ENCODE peak calls at places on chromosome 11, in ten cellular contexts. A, V, I, K, Y, M, C, T, O and D are unnamed samples. For H3K36me3 and H3K9me3, the result is how much of the 10 kb centered on the place peaks cover.

GRCh38 chr11:130216591-130217132 is 57.1 kb downstream of the ST14 start:
- DNase-seq in A (peak), V (no peak), I (peak), K (no peak), Y (peak), M (no peak), C (no peak), T (no peak), O (no peak), D (no peak)

GRCh38 chr11:115083129-115083823 is 404.9 kb downstream of the NXPE2 start:
- DNase-seq in A (no peak), V (no peak), I (no peak), K (no peak), Y (no peak), M (no peak), C (no peak), T (no peak), O (no peak), D (no peak)

GRCh38 chr11:92765965-92766371 is 203.5 kb upstream of the MTNR1B start:
- DNase-seq in A (no peak), V (no peak), I (no peak), K (no peak), Y (no peak), M (no peak), C (peak), T (peak), O (peak), D (no peak)

GRCh38 chr11:40281055-40281580 is 1178.3 kb downstream of the LRRC4C start:
- DNase-seq in A (no peak), V (no peak), I (no peak), K (no peak), Y (no peak), M (no peak), C (no peak), T (no peak), O (no peak), D (no peak)

GRCh38 chr11:13440100-13440855 is 22.7 kb downstream of the BTBD10 start:
- DNase-seq in A (peak), V (no peak), I (no peak), K (peak), Y (no peak), M (peak), C (peak), T (no peak), O (peak), D (peak)

GRCh38 chr11:61154528-61154927 is 6.7 kb downstream of the VPS37C start:
- DNase-seq in A (no peak), V (no peak), I (no peak), K (no peak), Y (no peak), M (no peak), C (no peak), T (no peak), O (no peak), D (no peak)

GRCh38 chr11:64058494-64058893 is 22.8 kb downstream of the FLRT1 start:
- DNase-seq in A (no peak), V (no peak), I (no peak), K (no peak), Y (no peak), M (no peak), C (no peak), T (peak), O (no peak), D (peak)

GRCh38 chr11:23730307-23730998 is 766.4 kb upstream of the LUZP2 start:
- DNase-seq in A (no peak), V (no peak), I (no peak), K (no peak), Y (no peak), M (no peak), C (no peak), T (no peak), O (no peak), D (no peak)

GRCh38 chr11:5992604-5993251 is 5.9 kb upstream of the OR52L1 start:
- DNase-seq in A (no peak), V (no peak), I (no peak), K (peak), Y (no peak), M (peak), C (no peak), T (no peak), O (peak), D (no peak)

GRCh38 chr11:93648168-93648567 is 13.3 kb upstream of the CEP295 start:
- DNase-seq in A (no peak), V (no peak), I (no peak), K (peak), Y (no peak), M (peak), C (no peak), T (no peak), O (peak), D (no peak)

GRCh38 chr11:10375280-10376048 is 70.6 kb downstream of the ADM start:
- DNase-seq in A (no peak), V (no peak), I (no peak), K (no peak), Y (no peak), M (peak), C (no peak), T (no peak), O (peak), D (peak)

GRCh38 chr11:103594283-103594682 is 442.2 kb upstream of the DDI1 start:
- DNase-seq in A (no peak), V (no peak), I (peak), K (no peak), Y (no peak), M (peak), C (no peak), T (no peak), O (no peak), D (no peak)

GRCh38 chr11:65817815-65818680 is 15.7 kb upstream of the SNX32 start:
- DNase-seq in A (peak), V (peak), I (peak), K (peak), Y (peak), M (peak), C (peak), T (peak), O (peak), D (peak)

GRCh38 chr11:1953489-1954284 is 6.6 kb downstream of the MRPL23 start:
- DNase-seq in A (peak), V (no peak), I (no peak), K (no peak), Y (no peak), M (no peak), C (no peak), T (peak), O (no peak), D (no peak)

GRCh38 chr11:102596578-102596977 is 28.6 kb downstream of the MMP20 start:
- DNase-seq in A (no peak), V (no peak), I (peak), K (no peak), Y (no peak), M (no peak), C (no peak), T (no peak), O (no peak), D (no peak)

GRCh38 chr11:116927163-116927772 is 89.8 kb upstream of the APOA1 start:
- DNase-seq in A (no peak), V (no peak), I (no peak), K (peak), Y (no peak), M (no peak), C (no peak), T (no peak), O (no peak), D (no peak)

GRCh38 chr11:79493555-79494171 is 52.8 kb upstream of the TENM4 start:
- DNase-seq in A (peak), V (no peak), I (peak), K (peak), Y (peak), M (peak), C (peak), T (peak), O (peak), D (peak)

GRCh38 chr11:76256448-76256847 is 50.1 kb upstream of the WNT11 start:
- DNase-seq in A (no peak), V (no peak), I (no peak), K (no peak), Y (no peak), M (no peak), C (no peak), T (no peak), O (no peak), D (no peak)

GRCh38 chr11:127590319-127590718 is 589.7 kb upstream of the KIRREL3 start:
- DNase-seq in A (no peak), V (no peak), I (no peak), K (no peak), Y (no peak), M (no peak), C (no peak), T (no peak), O (no peak), D (no peak)

GRCh38 chr11:6992026-6992425 is 28.1 kb downstream of the ZNF214 start:
- DNase-seq in A (no peak), V (no peak), I (no peak), K (no peak), Y (no peak), M (no peak), C (no peak), T (no peak), O (peak), D (no peak)

GRCh38 chr11:57392421-57393105 is 2.1 kb upstream of the PRG2 start:
- DNase-seq in A (no peak), V (no peak), I (no peak), K (no peak), Y (no peak), M (no peak), C (no peak), T (no peak), O (no peak), D (no peak)

GRCh38 chr11:67251841-67252240 is 14.4 kb upstream of the GRK2 start:
- DNase-seq in A (no peak), V (no peak), I (no peak), K (no peak), Y (no peak), M (no peak), C (no peak), T (no peak), O (no peak), D (no peak)

GRCh38 chr11:67254768-67255167 is 11.5 kb upstream of the GRK2 start:
- DNase-seq in A (no peak), V (no peak), I (no peak), K (no peak), Y (no peak), M (no peak), C (no peak), T (no peak), O (no peak), D (no peak)

GRCh38 chr11:67253872-67254624 is 12.2 kb upstream of the GRK2 start:
- DNase-seq in A (no peak), V (no peak), I (no peak), K (no peak), Y (no peak), M (no peak), C (no peak), T (no peak), O (no peak), D (no peak)

GRCh38 chr11:67250059-67251043 is 15.9 kb upstream of the GRK2 start:
- DNase-seq in A (no peak), V (no peak), I (no peak), K (no peak), Y (no peak), M (no peak), C (no peak), T (no peak), O (no peak), D (no peak)

DNA sequence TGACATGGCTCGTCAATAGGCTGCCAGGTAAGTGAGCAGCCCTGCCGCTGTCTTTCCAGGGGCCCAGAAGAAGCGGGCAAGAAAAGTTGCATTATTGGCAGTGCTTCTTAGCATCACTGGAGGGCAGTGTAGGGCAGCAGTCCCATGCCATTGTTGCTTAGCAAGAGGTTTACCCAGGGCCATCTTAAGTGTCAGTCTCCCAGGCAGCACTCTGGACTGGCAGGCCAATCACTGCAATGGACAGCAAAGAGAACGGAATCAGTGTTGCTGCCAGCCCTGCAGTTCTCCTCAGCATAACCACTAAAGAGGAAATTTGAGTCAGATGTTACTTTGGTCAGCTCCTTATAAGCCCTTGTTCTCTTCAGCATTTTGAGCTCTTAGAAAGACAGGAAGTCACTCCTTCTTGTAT is 13.4 kb upstream of the GRK2 start:
- DNase-seq in A (no peak), V (no peak), I (no peak), K (peak), Y (no peak), M (peak), C (no peak), T (no peak), O (peak), D (no peak)
- H3K36me3 ChIP-seq in A (half or more), V (half or more), I (under half), K (half or more), Y (half or more), M (half or more), C (under half), T (half or more), O (half or more), D (half or more)

DNA sequence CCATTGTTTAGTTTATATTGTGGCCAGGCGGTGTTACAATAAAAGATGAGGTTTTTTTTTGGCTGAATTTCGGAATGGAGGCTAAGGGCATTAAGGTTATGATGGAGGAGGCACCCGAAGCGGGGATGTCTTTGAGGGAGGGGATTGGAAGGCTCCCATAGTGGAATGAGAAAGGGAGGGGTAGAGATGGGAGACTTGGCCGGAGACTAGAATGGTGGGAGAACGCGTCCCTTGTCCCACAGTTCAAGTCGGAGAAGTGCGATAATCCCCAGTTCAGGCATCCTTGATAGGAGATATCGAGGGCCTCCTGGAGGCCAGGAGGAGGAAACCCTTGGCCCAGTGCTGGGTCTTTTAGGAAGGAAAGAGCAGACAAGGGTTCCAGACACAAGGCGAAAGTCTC is 21.6 kb downstream of the ZNF195 start:
- DNase-seq in A (no peak), V (no peak), I (no peak), K (no peak), Y (no peak), M (no peak), C (no peak), T (no peak), O (no peak), D (no peak)
- H3K9me3 ChIP-seq in A (under half), V (half or more), I (under half), K (under half), Y (under half), M (half or more), C (half or more), T (half or more), O (half or more), D (under half)

GRCh38 chr11:8356731-8357504 is 93.2 kb upstream of the LMO1 start:
- DNase-seq in A (no peak), V (no peak), I (no peak), K (no peak), Y (no peak), M (no peak), C (peak), T (peak), O (no peak), D (peak)
- H3K36me3 ChIP-seq in A (under half), V (under half), I (under half), K (under half), Y (under half), M (under half), C (under half), T (under half), O (under half), D (under half)

DNA sequence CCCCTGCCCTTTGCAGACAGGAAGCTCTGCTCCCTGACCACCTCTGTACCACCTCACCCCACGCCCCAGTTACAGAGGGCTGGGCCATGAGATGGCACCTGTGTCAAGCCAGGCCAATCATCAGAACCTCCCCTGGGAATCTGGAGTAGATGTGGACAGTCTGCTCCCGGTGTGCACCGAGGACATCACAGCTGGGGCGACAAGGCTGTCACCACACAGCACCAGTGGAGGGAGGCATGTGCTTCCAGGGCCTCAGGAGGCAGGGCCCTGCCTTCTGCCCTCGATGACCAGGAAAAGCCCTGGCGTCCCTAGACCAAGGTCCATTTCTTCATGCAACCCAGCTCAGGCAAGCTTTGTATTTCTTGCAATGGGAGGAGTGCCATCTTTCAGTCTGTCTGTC is 309.5 kb downstream of the CTTN start:
- DNase-seq in A (no peak), V (no peak), I (no peak), K (no peak), Y (no peak), M (no peak), C (no peak), T (no peak), O (no peak), D (no peak)
- H3K9me3 ChIP-seq in A (under half), V (under half), I (under half), K (under half), Y (under half), M (under half), C (under half), T (under half), O (under half), D (under half)